ENCODE peak calls at places on chromosomes 7 and 10, in eight cellular contexts. S is colonic mucosa, G is mesendoderm, V is adrenal gland, Y is HCT116, C is GM12891, N is NCI-H1694, I is mucosa of descending colon. J is an unnamed sample.

GRCh38 chr10:62038609-62039190 is 137.2 kb downstream of the ARID5B start:
- DNase-seq in S (peak; percentile 85), G (peak; percentile 77), V (peak; percentile 77), Y (peak; percentile 38), C (peak; percentile 20), N (peak; percentile 59), I (peak; percentile 76), J (peak; percentile 54)

GRCh38 chr7:26860361-26860760 is 4.0 kb downstream of the SKAP2 start:
- DNase-seq in S (peak; percentile 47), G (peak; percentile 54), V (no peak), Y (peak; percentile 51), C (no peak), N (no peak), I (no peak), J (no peak)

GRCh38 chr10:58431903-58432302 is 46.7 kb downstream of the TFAM start:
- DNase-seq in S (no peak), G (no peak), V (no peak), Y (no peak), C (no peak), N (no peak), I (no peak), J (no peak)

GRCh38 chr10:43227911-43228782 is 38.7 kb downstream of the RASGEF1A start:
- DNase-seq in S (no peak), G (no peak), V (no peak), Y (no peak), C (no peak), N (no peak), I (peak; percentile 16), J (no peak)

GRCh38 chr10:43238462-43238861 is 28.4 kb downstream of the RASGEF1A start:
- DNase-seq in S (no peak), G (no peak), V (no peak), Y (no peak), C (no peak), N (no peak), I (peak; percentile 10), J (no peak)

GRCh38 chr10:49139000-49139865 is 5.4 kb upstream of the FAM170B start:
- DNase-seq in S (no peak), G (no peak), V (peak; percentile 15), Y (no peak), C (no peak), N (no peak), I (no peak), J (no peak)

GRCh38 chr10:810351-810846 is 120.9 kb upstream of the DIP2C start:
- DNase-seq in S (no peak), G (peak; percentile 62), V (no peak), Y (no peak), C (no peak), N (no peak), I (no peak), J (peak; percentile 18)

GRCh38 chr10:59173414-59173813 is 3.0 kb upstream of the PHYHIPL start:
- DNase-seq in S (no peak), G (no peak), V (no peak), Y (no peak), C (no peak), N (no peak), I (no peak), J (no peak)

GRCh38 chr10:35027567-35027966 is 62.6 kb downstream of the CUL2 start:
- DNase-seq in S (no peak), G (peak; percentile 22), V (no peak), Y (no peak), C (no peak), N (peak; percentile 7), I (no peak), J (no peak)

GRCh38 chr10:96306516-96306915 is 2.3 kb downstream of the DNTT start:
- DNase-seq in S (no peak), G (no peak), V (peak; percentile 55), Y (no peak), C (no peak), N (peak; percentile 94), I (no peak), J (no peak)

GRCh38 chr10:83724471-83725241 is 414.7 kb upstream of the GHITM start:
- DNase-seq in S (no peak), G (no peak), V (no peak), Y (no peak), C (peak; percentile 2), N (no peak), I (no peak), J (no peak)

GRCh38 chr7:99380823-99381663 is 6.5 kb downstream of the ARPC1B start:
- DNase-seq in S (peak; percentile 42), G (no peak), V (peak; percentile 78), Y (no peak), C (peak; percentile 76), N (no peak), I (peak; percentile 60), J (no peak)

GRCh38 chr10:123635745-123636144 is 30.4 kb upstream of the GPR26 start:
- DNase-seq in S (no peak), G (peak; percentile 54), V (no peak), Y (peak; percentile 52), C (no peak), N (no peak), I (no peak), J (no peak)

GRCh38 chr7:40546616-40547501 is 412.1 kb downstream of the SUGCT start:
- DNase-seq in S (no peak), G (no peak), V (no peak), Y (no peak), C (no peak), N (no peak), I (no peak), J (no peak)

GRCh38 chr7:101996131-101996691 is 178.8 kb downstream of the CUX1 start:
- DNase-seq in S (no peak), G (no peak), V (no peak), Y (no peak), C (no peak), N (no peak), I (no peak), J (no peak)

GRCh38 chr7:43891069-43891955 is 15.1 kb downstream of the URGCP start:
- DNase-seq in S (no peak), G (no peak), V (peak; percentile 58), Y (no peak), C (no peak), N (no peak), I (no peak), J (no peak)

GRCh38 chr7:98691619-98692018 is 74.5 kb downstream of the NPTX2 start:
- DNase-seq in S (no peak), G (no peak), V (no peak), Y (no peak), C (no peak), N (no peak), I (no peak), J (no peak)

GRCh38 chr7:115004121-115004520 is 82.2 kb downstream of the MDFIC start:
- DNase-seq in S (no peak), G (peak; percentile 26), V (no peak), Y (no peak), C (no peak), N (no peak), I (no peak), J (no peak)

GRCh38 chr10:29915116-29915785 is 144.1 kb downstream of the JCAD start:
- DNase-seq in S (no peak), G (no peak), V (no peak), Y (no peak), C (no peak), N (no peak), I (no peak), J (no peak)

GRCh38 chr10:86899670-86900276 is 57.6 kb downstream of the MMRN2 start:
- DNase-seq in S (peak; percentile 84), G (peak; percentile 72), V (peak; percentile 77), Y (peak; percentile 39), C (no peak), N (peak; percentile 17), I (no peak), J (peak; percentile 54)

GRCh38 chr10:25082276-25083204 is 66.1 kb downstream of the THNSL1 start:
- DNase-seq in S (no peak), G (no peak), V (no peak), Y (no peak), C (no peak), N (no peak), I (no peak), J (no peak)

GRCh38 chr7:70585071-70585470 is 546.9 kb upstream of the GALNT17 start:
- DNase-seq in S (no peak), G (peak; percentile 80), V (no peak), Y (no peak), C (no peak), N (no peak), I (no peak), J (no peak)

GRCh38 chr7:67552738-67553137 is 556.1 kb downstream of the TYW1 start:
- DNase-seq in S (no peak), G (no peak), V (no peak), Y (no peak), C (no peak), N (no peak), I (no peak), J (no peak)

GRCh38 chr10:97573021-97573420 is 442 bp downstream of the ANKRD2 start:
- DNase-seq in S (no peak), G (no peak), V (no peak), Y (no peak), C (no peak), N (no peak), I (no peak), J (no peak)

GRCh38 chr7:57404343-57404966 is 45.5 kb upstream of the ZNF716 start:
- DNase-seq in S (no peak), G (no peak), V (peak; percentile 94), Y (no peak), C (no peak), N (no peak), I (no peak), J (no peak)

GRCh38 chr10:124641282-124642075 is 102.7 kb downstream of the FAM53B start:
- DNase-seq in S (no peak), G (no peak), V (peak; percentile 81), Y (no peak), C (no peak), N (no peak), I (no peak), J (no peak)

GRCh38 chr10:55024718-55025117 is 223.7 kb upstream of the PCDH15 start:
- DNase-seq in S (no peak), G (no peak), V (peak; percentile 28), Y (no peak), C (no peak), N (no peak), I (no peak), J (no peak)

GRCh38 chr10:116907588-116907987 is 58.3 kb downstream of the ENO4 start:
- DNase-seq in S (no peak), G (no peak), V (no peak), Y (no peak), C (no peak), N (no peak), I (no peak), J (no peak)

GRCh38 chr7:131097662-131098376 is 229.9 kb upstream of the MKLN1 start:
- DNase-seq in S (no peak), G (no peak), V (no peak), Y (no peak), C (no peak), N (no peak), I (no peak), J (no peak)

GRCh38 chr7:28316489-28316888 is 95.8 kb upstream of the CREB5 start:
- DNase-seq in S (no peak), G (no peak), V (no peak), Y (no peak), C (no peak), N (no peak), I (no peak), J (no peak)

GRCh38 chr7:120833551-120833950 is 24.4 kb downstream of the TSPAN12 start:
- DNase-seq in S (no peak), G (peak; percentile 14), V (no peak), Y (no peak), C (no peak), N (peak; percentile 83), I (no peak), J (no peak)

GRCh38 chr10:71396084-71396713 is 521 bp upstream of the CDH23 start:
- DNase-seq in S (no peak), G (peak; percentile 88), V (peak; percentile 26), Y (no peak), C (peak; percentile 49), N (peak; percentile 60), I (peak; percentile 61), J (peak; percentile 78)

GRCh38 chr7:12350971-12351370 is 52.7 kb downstream of the VWDE start:
- DNase-seq in S (no peak), G (no peak), V (no peak), Y (no peak), C (no peak), N (no peak), I (no peak), J (no peak)

GRCh38 chr7:5672468-5672867 is 109.0 kb downstream of the RNF216 start:
- DNase-seq in S (no peak), G (no peak), V (no peak), Y (no peak), C (no peak), N (no peak), I (no peak), J (no peak)